ENCODE peak calls at places on chromosomes 11 and 22, in ten cellular contexts. V is T-helper 1 cell; T is C1 segment of cervical spinal cord; A is M059J; F is astrocyte of the spinal cord; W is neural crest cell; D is fibroblast of lung; I is CD4-positive, CD25-positive, alpha-beta regulatory T cell; Q is stimulated activated CD8-positive, alpha-beta memory T cell treated with anti-CD3 and anti-CD28 coated beads, Interleukin-15, amount 100 ng/mL, for 1 hour; P is bronchial epithelial cell. E is an unnamed sample.

GRCh38 chr11:2312232-2313042 is 10.6 kb downstream of the TSPAN32 start:
- DNase-seq in F (peak; percentile 69), T (no peak), P (peak; percentile 20), Q (no peak), D (peak; percentile 54), V (no peak), I (no peak), W (no peak), A (peak; percentile 86), E (no peak)

GRCh38 chr11:3738241-3738640 is 59.1 kb downstream of the NUP98 start:
- DNase-seq in D (peak; percentile 23), F (no peak), A (no peak), P (no peak), I (no peak), W (no peak), Q (no peak), T (no peak), V (no peak), E (no peak)

GRCh38 chr11:79189055-79189454 is 251.8 kb downstream of the TENM4 start:
- DNase-seq in Q (no peak), A (no peak), W (no peak), V (no peak), D (no peak), F (no peak), I (no peak), T (no peak), P (no peak), E (no peak)

GRCh38 chr11:75734491-75735180 is 17.0 kb downstream of the MOGAT2 start:
- DNase-seq in A (no peak), W (no peak), I (no peak), Q (no peak), F (no peak), V (no peak), D (no peak), T (no peak), P (no peak), E (no peak)

GRCh38 chr22:30882181-30882771 is 86.3 kb downstream of the MORC2 start:
- DNase-seq in Q (no peak), T (no peak), A (no peak), P (no peak), W (no peak), I (no peak), F (no peak), V (no peak), D (no peak), E (no peak)

GRCh38 chr11:126329644-126330200 is 25.8 kb upstream of the ST3GAL4 start:
- DNase-seq in Q (no peak), F (no peak), T (no peak), V (no peak), D (no peak), W (no peak), A (no peak), I (no peak), P (no peak), E (no peak)

GRCh38 chr11:17407575-17407974 is 19.1 kb upstream of the KCNJ11 start:
- DNase-seq in F (no peak), T (no peak), A (no peak), V (no peak), W (no peak), Q (no peak), D (no peak), I (no peak), P (no peak), E (no peak)

GRCh38 chr11:114075343-114075610 is 15.8 kb downstream of the ZBTB16 start:
- DNase-seq in T (no peak), I (no peak), D (no peak), P (no peak), F (no peak), W (no peak), A (no peak), Q (no peak), V (no peak), E (no peak)

GRCh38 chr11:113603277-113604059 is 102.6 kb downstream of the TMPRSS5 start:
- DNase-seq in A (peak; percentile 90), W (no peak), T (peak; percentile 7), D (peak; percentile 78), V (no peak), P (no peak), Q (no peak), F (peak; percentile 55), I (no peak), E (peak; percentile 31)

GRCh38 chr11:120184946-120185677 is 25.7 kb upstream of the OAF start:
- DNase-seq in W (no peak), D (peak; percentile 36), T (no peak), Q (no peak), I (no peak), P (no peak), A (peak; percentile 25), F (no peak), V (no peak), E (no peak)

GRCh38 chr11:721913-722811 is 16.1 kb downstream of the EPS8L2 start:
- DNase-seq in V (no peak), P (no peak), F (no peak), A (no peak), D (no peak), I (peak; percentile 49), W (no peak), T (no peak), Q (no peak), E (no peak)

GRCh38 chr22:19067696-19068348 is 54.4 kb downstream of the DGCR2 start:
- DNase-seq in P (no peak), W (no peak), D (no peak), F (no peak), A (no peak), T (no peak), I (no peak), V (no peak), Q (no peak), E (no peak)

GRCh38 chr11:82863209-82863608 is 37.0 kb downstream of the PRCP start:
- DNase-seq in Q (no peak), A (no peak), P (no peak), F (no peak), D (no peak), I (no peak), W (no peak), T (no peak), V (no peak), E (no peak)

GRCh38 chr11:85167038-85167437 is 460.1 kb downstream of the DLG2 start:
- DNase-seq in V (no peak), F (no peak), W (no peak), T (no peak), Q (no peak), A (no peak), D (peak; percentile 21), P (no peak), I (no peak), E (no peak)

GRCh38 chr11:96200243-96200642 is 142.8 kb downstream of the MAML2 start:
- DNase-seq in P (no peak), T (no peak), D (peak; percentile 88), F (peak; percentile 81), Q (no peak), A (peak; percentile 81), V (no peak), I (no peak), W (no peak), E (peak; percentile 44)

GRCh38 chr22:32932176-32932575 is 126.0 kb downstream of the SYN3 start:
- DNase-seq in F (no peak), D (peak; percentile 24), Q (no peak), V (no peak), T (no peak), P (peak; percentile 72), A (peak; percentile 22), I (no peak), W (no peak), E (no peak)

GRCh38 chr11:64036081-64037026 is 623 bp downstream of the FLRT1 start:
- DNase-seq in A (peak; percentile 57), P (no peak), V (no peak), D (peak; percentile 49), W (no peak), I (no peak), Q (no peak), T (peak; percentile 52), F (peak; percentile 35), E (no peak)

GRCh38 chr11:134385774-134386565 is 26.1 kb downstream of the B3GAT1 start:
- DNase-seq in I (no peak), W (no peak), Q (no peak), A (no peak), T (no peak), P (peak; percentile 10), V (no peak), D (no peak), F (no peak), E (no peak)

GRCh38 chr22:50595189-50595588 is 5.4 kb upstream of the MAPK8IP2 start:
- DNase-seq in I (no peak), V (no peak), A (no peak), D (no peak), T (no peak), W (no peak), Q (no peak), P (no peak), F (no peak), E (no peak)

GRCh38 chr11:121648306-121648705 is 195.5 kb upstream of the SORL1-AS1 start:
- DNase-seq in P (no peak), A (no peak), T (no peak), I (no peak), Q (no peak), W (no peak), F (no peak), V (no peak), D (no peak), E (no peak)

GRCh38 chr11:23679981-23680380 is 816.9 kb upstream of the LUZP2 start:
- DNase-seq in P (no peak), D (no peak), T (no peak), A (no peak), V (no peak), I (no peak), F (no peak), Q (no peak), W (no peak), E (no peak)

GRCh38 chr11:117703209-117703608 is 93.8 kb downstream of the DSCAML1 start:
- DNase-seq in T (no peak), W (no peak), I (no peak), P (no peak), D (no peak), A (no peak), Q (no peak), F (no peak), V (no peak), E (no peak)

GRCh38 chr22:28769394-28770085 is 3.0 kb upstream of the CCDC117 start:
- DNase-seq in Q (no peak), P (no peak), V (no peak), W (no peak), I (no peak), A (no peak), D (no peak), F (no peak), T (no peak), E (no peak)

GRCh38 chr11:126415669-126416420 is 60.4 kb downstream of the ST3GAL4 start:
- DNase-seq in W (no peak), D (no peak), V (no peak), A (no peak), Q (no peak), I (no peak), T (peak; percentile 60), P (no peak), F (no peak), E (no peak)

GRCh38 chr11:28460348-28460747 is 352.2 kb downstream of the METTL15 start:
- DNase-seq in W (no peak), Q (no peak), D (peak; percentile 24), P (peak; percentile 30), I (no peak), V (no peak), F (peak; percentile 27), A (peak; percentile 9), T (no peak), E (no peak)

GRCh38 chr11:47248664-47249377 is at the start of gene ACP2:
- DNase-seq in P (peak; percentile 74), T (peak; percentile 90), I (peak; percentile 89), V (peak; percentile 63), Q (peak; percentile 69), A (peak; percentile 84), D (peak; percentile 87), W (peak; percentile 84), F (peak; percentile 90), E (peak; percentile 72)

GRCh38 chr22:46010951-46011626 is 34.1 kb upstream of the WNT7B start:
- DNase-seq in P (no peak), A (no peak), W (no peak), T (no peak), I (no peak), V (no peak), F (peak; percentile 49), Q (no peak), D (no peak), E (no peak)

GRCh38 chr22:26897384-26897783 is 240.0 kb downstream of the MIAT start:
- DNase-seq in F (no peak), T (no peak), D (no peak), I (no peak), V (no peak), P (no peak), Q (no peak), W (no peak), A (no peak), E (no peak)